ENCODE peak calls at places on chromosome 18, in five cellular contexts. One of them, this sample, is unnamed.

GRCh38 chr18:13120967-13121586 is 97.5 kb upstream of the LDLRAD4 start:
- DNase-seq in uterus: no peak
- DNase-seq in body of pancreas: no peak
- DNase-seq in right cardiac atrium: no peak
- DNase-seq in CD4-positive, CD25-positive, alpha-beta regulatory T cell: no peak
- DNase-seq in this sample: no peak

GRCh38 chr18:73777356-73778051 is 370.1 kb downstream of the FBXO15 start:
- DNase-seq in CD4-positive, CD25-positive, alpha-beta regulatory T cell: no peak
- DNase-seq in body of pancreas: no peak
- DNase-seq in uterus: no peak
- DNase-seq in right cardiac atrium: no peak
- DNase-seq in this sample: peak; percentile 3

GRCh38 chr18:58784601-58785137 is 80.0 kb upstream of the ZNF532 start:
- DNase-seq in uterus: peak; percentile 16
- DNase-seq in CD4-positive, CD25-positive, alpha-beta regulatory T cell: no peak
- DNase-seq in body of pancreas: no peak
- DNase-seq in right cardiac atrium: peak; percentile 77
- DNase-seq in this sample: no peak

GRCh38 chr18:13164406-13164805 is 54.2 kb upstream of the LDLRAD4 start:
- DNase-seq in CD4-positive, CD25-positive, alpha-beta regulatory T cell: no peak
- DNase-seq in uterus: no peak
- DNase-seq in body of pancreas: no peak
- DNase-seq in right cardiac atrium: no peak
- DNase-seq in this sample: no peak

GRCh38 chr18:22639026-22639463 is 221.3 kb upstream of the CTAGE1 start:
- DNase-seq in CD4-positive, CD25-positive, alpha-beta regulatory T cell: no peak
- DNase-seq in uterus: no peak
- DNase-seq in right cardiac atrium: no peak
- DNase-seq in body of pancreas: no peak
- DNase-seq in this sample: peak; percentile 14

GRCh38 chr18:427005-427404 is 73.5 kb downstream of the COLEC12 start:
- DNase-seq in body of pancreas: no peak
- DNase-seq in uterus: peak; percentile 73
- DNase-seq in right cardiac atrium: no peak
- DNase-seq in CD4-positive, CD25-positive, alpha-beta regulatory T cell: no peak
- DNase-seq in this sample: no peak

GRCh38 chr18:6561029-6561861 is 146.5 kb upstream of the L3MBTL4 start:
- DNase-seq in CD4-positive, CD25-positive, alpha-beta regulatory T cell: no peak
- DNase-seq in uterus: peak; percentile 67
- DNase-seq in right cardiac atrium: peak; percentile 77
- DNase-seq in body of pancreas: peak; percentile 81
- DNase-seq in this sample: no peak

GRCh38 chr18:8056723-8057122 is 489.6 kb downstream of the PTPRM start:
- DNase-seq in right cardiac atrium: no peak
- DNase-seq in uterus: no peak
- DNase-seq in CD4-positive, CD25-positive, alpha-beta regulatory T cell: no peak
- DNase-seq in body of pancreas: no peak
- DNase-seq in this sample: no peak

GRCh38 chr18:78726326-78727056 is 253.1 kb upstream of the SALL3 start:
- DNase-seq in uterus: no peak
- DNase-seq in body of pancreas: no peak
- DNase-seq in right cardiac atrium: no peak
- DNase-seq in CD4-positive, CD25-positive, alpha-beta regulatory T cell: no peak
- DNase-seq in this sample: no peak

GRCh38 chr18:71020342-71021096 is 731.7 kb downstream of the SOCS6 start:
- DNase-seq in uterus: no peak
- DNase-seq in CD4-positive, CD25-positive, alpha-beta regulatory T cell: no peak
- DNase-seq in right cardiac atrium: no peak
- DNase-seq in body of pancreas: no peak
- DNase-seq in this sample: no peak

GRCh38 chr18:41949206-41949920 is 5.7 kb upstream of the PIK3C3 start:
- DNase-seq in body of pancreas: no peak
- DNase-seq in uterus: no peak
- DNase-seq in CD4-positive, CD25-positive, alpha-beta regulatory T cell: no peak
- DNase-seq in right cardiac atrium: no peak
- DNase-seq in this sample: no peak

GRCh38 chr18:67359868-67360838 is 156.4 kb downstream of the DSEL start:
- DNase-seq in uterus: peak; percentile 49
- DNase-seq in CD4-positive, CD25-positive, alpha-beta regulatory T cell: no peak
- DNase-seq in right cardiac atrium: peak; percentile 52
- DNase-seq in body of pancreas: peak; percentile 65
- DNase-seq in this sample: peak; percentile 68

GRCh38 chr18:63619661-63620060 is 24.4 kb downstream of the SERPINB4 start:
- DNase-seq in right cardiac atrium: no peak
- DNase-seq in body of pancreas: no peak
- DNase-seq in CD4-positive, CD25-positive, alpha-beta regulatory T cell: no peak
- DNase-seq in uterus: no peak
- DNase-seq in this sample: no peak

GRCh38 chr18:53864758-53865157 is 359.7 kb downstream of the MBD2 start:
- DNase-seq in body of pancreas: no peak
- DNase-seq in right cardiac atrium: no peak
- DNase-seq in CD4-positive, CD25-positive, alpha-beta regulatory T cell: no peak
- DNase-seq in uterus: no peak
- DNase-seq in this sample: no peak

GRCh38 chr18:49839012-49839411 is 25.7 kb upstream of the ACAA2 start:
- DNase-seq in body of pancreas: no peak
- DNase-seq in CD4-positive, CD25-positive, alpha-beta regulatory T cell: no peak
- DNase-seq in right cardiac atrium: no peak
- DNase-seq in uterus: no peak
- DNase-seq in this sample: peak; percentile 94

GRCh38 chr18:36693931-36694661 is 134.7 kb downstream of the TPGS2 start:
- DNase-seq in uterus: no peak
- DNase-seq in right cardiac atrium: no peak
- DNase-seq in body of pancreas: no peak
- DNase-seq in CD4-positive, CD25-positive, alpha-beta regulatory T cell: no peak
- DNase-seq in this sample: no peak

GRCh38 chr18:3455938-3456685 is 6.1 kb downstream of the TGIF1 start:
- DNase-seq in right cardiac atrium: no peak
- DNase-seq in body of pancreas: no peak
- DNase-seq in uterus: no peak
- DNase-seq in CD4-positive, CD25-positive, alpha-beta regulatory T cell: no peak
- DNase-seq in this sample: no peak

GRCh38 chr18:3456686-3457069 is 6.7 kb downstream of the TGIF1 start:
- DNase-seq in uterus: no peak
- DNase-seq in right cardiac atrium: no peak
- DNase-seq in body of pancreas: no peak
- DNase-seq in CD4-positive, CD25-positive, alpha-beta regulatory T cell: no peak
- DNase-seq in this sample: no peak

GRCh38 chr18:3458378-3458777 is 8.4 kb downstream of the TGIF1 start:
- DNase-seq in body of pancreas: no peak
- DNase-seq in right cardiac atrium: no peak
- DNase-seq in uterus: no peak
- DNase-seq in CD4-positive, CD25-positive, alpha-beta regulatory T cell: no peak
- DNase-seq in this sample: no peak

GRCh38 chr18:3458952-3459853 is 9.2 kb downstream of the TGIF1 start:
- DNase-seq in body of pancreas: no peak
- DNase-seq in uterus: no peak
- DNase-seq in CD4-positive, CD25-positive, alpha-beta regulatory T cell: no peak
- DNase-seq in right cardiac atrium: no peak
- DNase-seq in this sample: no peak

GRCh38 chr18:3457261-3457724 is 7.3 kb downstream of the TGIF1 start:
- DNase-seq in CD4-positive, CD25-positive, alpha-beta regulatory T cell: no peak
- DNase-seq in body of pancreas: peak; percentile 30
- DNase-seq in uterus: no peak
- DNase-seq in right cardiac atrium: no peak
- DNase-seq in this sample: no peak
- H3K27ac ChIP-seq in CD4-positive, CD25-positive, alpha-beta regulatory T cell: peak overlapping the region; percentile 37
- H3K27ac ChIP-seq in body of pancreas: no peak overlapping the region
- H3K27ac ChIP-seq in uterus: no peak overlapping the region
- H3K27ac ChIP-seq in right cardiac atrium: no peak overlapping the region
- H3K27ac ChIP-seq in this sample: peak overlapping the region; percentile 99

GRCh38 chr18:48782381-48782841 is 168.4 kb downstream of the SMAD7 start:
- DNase-seq in right cardiac atrium: peak; percentile 90
- DNase-seq in CD4-positive, CD25-positive, alpha-beta regulatory T cell: no peak
- DNase-seq in body of pancreas: no peak
- DNase-seq in uterus: peak; percentile 43
- DNase-seq in this sample: no peak
- H3K27ac ChIP-seq in right cardiac atrium: peak overlapping the region; percentile 99
- H3K27ac ChIP-seq in CD4-positive, CD25-positive, alpha-beta regulatory T cell: no peak overlapping the region
- H3K27ac ChIP-seq in body of pancreas: peak overlapping the region; percentile 62
- H3K27ac ChIP-seq in uterus: peak overlapping the region; percentile 72
- H3K27ac ChIP-seq in this sample: no peak overlapping the region

DNA sequence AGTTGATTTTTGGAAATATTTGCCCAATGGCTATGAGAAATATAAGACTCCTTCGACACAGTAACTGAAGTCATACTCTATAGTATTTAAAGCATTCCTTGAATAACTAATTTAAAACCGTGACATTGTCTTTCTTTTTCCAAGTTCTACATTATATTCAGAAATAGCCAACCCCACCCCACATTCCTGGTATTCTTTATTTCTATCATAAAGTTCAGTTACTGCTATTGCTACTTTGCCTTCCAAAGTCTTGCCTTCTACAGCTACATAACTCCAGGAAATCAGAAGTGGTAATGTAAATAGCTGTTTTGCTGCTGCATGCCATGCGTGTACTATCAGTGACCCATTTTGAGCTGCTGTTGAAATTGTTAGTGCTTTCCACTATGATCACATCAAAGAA is 45.1 kb upstream of the SETBP1 start:
- DNase-seq in body of pancreas: no peak
- DNase-seq in CD4-positive, CD25-positive, alpha-beta regulatory T cell: no peak
- DNase-seq in uterus: no peak
- DNase-seq in right cardiac atrium: no peak
- DNase-seq in this sample: no peak
- H3K27ac ChIP-seq in body of pancreas: no peak overlapping the region
- H3K27ac ChIP-seq in CD4-positive, CD25-positive, alpha-beta regulatory T cell: no peak overlapping the region
- H3K27ac ChIP-seq in uterus: no peak overlapping the region
- H3K27ac ChIP-seq in right cardiac atrium: no peak overlapping the region
- H3K27ac ChIP-seq in this sample: no peak overlapping the region

DNA sequence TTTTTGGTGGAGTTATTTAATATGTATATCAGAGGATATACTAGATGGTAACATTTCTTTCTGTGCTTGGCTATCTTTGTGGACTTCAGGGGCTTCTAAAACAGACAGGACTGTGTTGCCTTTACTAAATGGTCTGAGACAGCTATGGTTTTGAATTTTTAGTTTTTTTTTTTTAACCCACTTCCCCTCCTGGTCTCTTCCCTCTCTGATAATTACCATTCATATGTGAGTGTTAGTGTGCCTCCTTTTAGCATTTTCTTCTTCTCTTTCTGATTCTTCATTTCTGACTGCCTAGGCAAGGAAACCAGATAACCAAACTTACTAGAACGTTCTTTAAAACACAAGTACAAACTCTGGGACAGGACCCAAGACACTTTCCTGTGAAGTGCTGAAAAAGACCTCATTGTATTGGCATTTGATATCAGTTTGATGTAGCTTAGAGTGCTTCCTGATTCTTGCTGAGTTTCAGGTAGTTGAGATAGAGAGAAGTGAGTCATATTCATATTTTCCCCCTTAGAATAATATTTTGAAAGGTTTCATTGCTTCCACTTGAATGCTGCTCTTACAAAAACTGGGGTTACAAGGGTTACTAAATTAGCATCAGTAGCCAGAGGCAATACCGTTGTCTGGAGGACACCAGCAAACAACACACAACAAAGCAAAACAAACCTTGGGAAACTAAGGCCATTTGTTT is 52.7 kb downstream of the SMAD4 start:
- DNase-seq in body of pancreas: no peak
- DNase-seq in right cardiac atrium: no peak
- DNase-seq in CD4-positive, CD25-positive, alpha-beta regulatory T cell: no peak
- DNase-seq in uterus: no peak
- DNase-seq in this sample: no peak
- H3K27ac ChIP-seq in body of pancreas: no peak overlapping the region
- H3K27ac ChIP-seq in right cardiac atrium: no peak overlapping the region
- H3K27ac ChIP-seq in CD4-positive, CD25-positive, alpha-beta regulatory T cell: no peak overlapping the region
- H3K27ac ChIP-seq in uterus: no peak overlapping the region
- H3K27ac ChIP-seq in this sample: peak overlapping the region; percentile 10

GRCh38 chr18:4020026-4020425 is 435.1 kb downstream of the DLGAP1 start:
- DNase-seq in uterus: no peak
- DNase-seq in right cardiac atrium: no peak
- DNase-seq in CD4-positive, CD25-positive, alpha-beta regulatory T cell: no peak
- DNase-seq in body of pancreas: no peak
- DNase-seq in this sample: no peak

GRCh38 chr18:4017479-4017878 is 437.6 kb downstream of the DLGAP1 start:
- DNase-seq in uterus: no peak
- DNase-seq in CD4-positive, CD25-positive, alpha-beta regulatory T cell: no peak
- DNase-seq in right cardiac atrium: no peak
- DNase-seq in body of pancreas: no peak
- DNase-seq in this sample: no peak

DNA sequence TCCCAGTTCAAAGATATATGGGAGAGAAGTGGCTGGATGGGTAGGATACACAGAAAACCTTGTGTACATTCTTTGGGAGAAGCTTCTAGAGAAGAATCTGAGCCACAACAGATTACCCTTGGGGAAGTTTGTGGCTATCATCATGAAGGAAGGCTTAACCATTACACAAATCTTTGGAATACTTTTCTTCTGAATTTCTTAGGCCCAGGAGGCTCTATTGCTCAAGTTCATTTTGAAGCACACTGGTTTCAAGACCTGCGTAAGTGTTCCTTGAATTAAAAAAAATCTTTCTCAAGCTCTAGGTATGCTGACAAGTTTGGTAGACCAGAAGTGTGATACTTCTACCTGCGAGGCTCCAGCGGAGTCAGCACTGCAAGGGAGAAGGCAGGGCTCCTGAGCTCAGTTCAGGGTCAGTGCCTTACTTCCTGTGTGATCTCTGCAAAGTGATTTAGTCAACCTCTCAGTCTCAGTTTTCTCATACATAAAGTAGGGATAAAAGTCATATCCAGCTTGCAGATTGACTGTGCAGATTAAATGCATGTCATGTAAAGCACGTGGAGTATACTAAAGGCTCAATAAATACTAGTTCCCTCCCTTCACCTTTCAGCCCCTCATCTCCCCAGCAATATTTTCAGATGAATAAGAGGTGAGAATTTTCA is 438.6 kb downstream of the DLGAP1 start:
- DNase-seq in body of pancreas: no peak
- DNase-seq in CD4-positive, CD25-positive, alpha-beta regulatory T cell: no peak
- DNase-seq in right cardiac atrium: no peak
- DNase-seq in uterus: no peak
- DNase-seq in this sample: no peak
- H3K27ac ChIP-seq in body of pancreas: no peak overlapping the region
- H3K27ac ChIP-seq in CD4-positive, CD25-positive, alpha-beta regulatory T cell: no peak overlapping the region
- H3K27ac ChIP-seq in right cardiac atrium: no peak overlapping the region
- H3K27ac ChIP-seq in uterus: no peak overlapping the region
- H3K27ac ChIP-seq in this sample: no peak overlapping the region

GRCh38 chr18:10052871-10053270 is 139.1 kb downstream of the VAPA start:
- DNase-seq in CD4-positive, CD25-positive, alpha-beta regulatory T cell: no peak
- DNase-seq in uterus: peak; percentile 14
- DNase-seq in body of pancreas: no peak
- DNase-seq in right cardiac atrium: no peak
- DNase-seq in this sample: no peak
- H3K27ac ChIP-seq in CD4-positive, CD25-positive, alpha-beta regulatory T cell: no peak overlapping the region
- H3K27ac ChIP-seq in uterus: peak overlapping the region; percentile 33
- H3K27ac ChIP-seq in body of pancreas: no peak overlapping the region
- H3K27ac ChIP-seq in right cardiac atrium: no peak overlapping the region
- H3K27ac ChIP-seq in this sample: no peak overlapping the region